ENCODE peak calls at places on chromosome 17, in seven cellular contexts. One of them, this sample, is unnamed. For H3K9me3, the result is how much of the 10 kb centered on the place peaks cover.

GRCh38 chr17:60355663-60356594 is 36.0 kb downstream of the USP32 start:
- ATAC-seq in IMR-90: no peak
- ATAC-seq in HepG2: peak
- ATAC-seq in right lobe of liver: peak
- ATAC-seq in upper lobe of left lung: peak
- ATAC-seq in A549: peak
- ATAC-seq in gastrocnemius medialis: no peak
- ATAC-seq in this sample: no peak

GRCh38 chr17:78343433-78344201 is 16.3 kb downstream of the SOCS3 start:
- ATAC-seq in IMR-90: no peak
- ATAC-seq in gastrocnemius medialis: no peak
- ATAC-seq in upper lobe of left lung: peak
- ATAC-seq in HepG2: no peak
- ATAC-seq in right lobe of liver: no peak
- ATAC-seq in A549: no peak
- ATAC-seq in this sample: no peak

GRCh38 chr17:81097134-81097942 is 62.4 kb downstream of the BAIAP2 start:
- ATAC-seq in A549: peak
- ATAC-seq in IMR-90: peak
- ATAC-seq in right lobe of liver: peak
- ATAC-seq in HepG2: peak
- ATAC-seq in gastrocnemius medialis: peak
- ATAC-seq in upper lobe of left lung: peak
- ATAC-seq in this sample: peak

GRCh38 chr17:75090871-75091854 is 3.4 kb downstream of the SLC16A5 start:
- ATAC-seq in A549: no peak
- ATAC-seq in HepG2: peak
- ATAC-seq in upper lobe of left lung: no peak
- ATAC-seq in right lobe of liver: peak
- ATAC-seq in gastrocnemius medialis: peak
- ATAC-seq in IMR-90: no peak
- ATAC-seq in this sample: no peak

GRCh38 chr17:77422104-77422782 is 281.5 kb downstream of the SEC14L1 start:
- ATAC-seq in HepG2: no peak
- ATAC-seq in IMR-90: no peak
- ATAC-seq in upper lobe of left lung: no peak
- ATAC-seq in gastrocnemius medialis: no peak
- ATAC-seq in A549: no peak
- ATAC-seq in right lobe of liver: no peak
- ATAC-seq in this sample: no peak

GRCh38 chr17:10754109-10754508 is 24.3 kb upstream of the TMEM220 start:
- ATAC-seq in right lobe of liver: no peak
- ATAC-seq in gastrocnemius medialis: no peak
- ATAC-seq in A549: peak
- ATAC-seq in upper lobe of left lung: no peak
- ATAC-seq in IMR-90: peak
- ATAC-seq in HepG2: no peak
- ATAC-seq in this sample: no peak

GRCh38 chr17:32396343-32396742 is 46.4 kb downstream of the ZNF207 start:
- ATAC-seq in HepG2: peak
- ATAC-seq in gastrocnemius medialis: no peak
- ATAC-seq in IMR-90: no peak
- ATAC-seq in upper lobe of left lung: no peak
- ATAC-seq in A549: peak
- ATAC-seq in right lobe of liver: peak
- ATAC-seq in this sample: no peak

GRCh38 chr17:20997711-20998570 is 44.9 kb downstream of the USP22 start:
- ATAC-seq in gastrocnemius medialis: no peak
- ATAC-seq in IMR-90: no peak
- ATAC-seq in HepG2: peak
- ATAC-seq in right lobe of liver: no peak
- ATAC-seq in upper lobe of left lung: no peak
- ATAC-seq in A549: peak
- ATAC-seq in this sample: no peak

GRCh38 chr17:75763613-75764416 is 1.2 kb downstream of the GALK1 start:
- ATAC-seq in gastrocnemius medialis: no peak
- ATAC-seq in upper lobe of left lung: no peak
- ATAC-seq in right lobe of liver: peak
- ATAC-seq in HepG2: peak
- ATAC-seq in A549: peak
- ATAC-seq in IMR-90: no peak
- ATAC-seq in this sample: no peak

GRCh38 chr17:68201425-68201785 is 46.4 kb upstream of the AMZ2 start:
- ATAC-seq in upper lobe of left lung: no peak
- ATAC-seq in HepG2: no peak
- ATAC-seq in right lobe of liver: no peak
- ATAC-seq in IMR-90: no peak
- ATAC-seq in A549: no peak
- ATAC-seq in gastrocnemius medialis: no peak
- ATAC-seq in this sample: no peak

GRCh38 chr17:2144701-2145100 is 89.8 kb downstream of the HIC1 start:
- ATAC-seq in right lobe of liver: no peak
- ATAC-seq in upper lobe of left lung: no peak
- ATAC-seq in A549: no peak
- ATAC-seq in gastrocnemius medialis: no peak
- ATAC-seq in IMR-90: no peak
- ATAC-seq in HepG2: no peak
- ATAC-seq in this sample: no peak

GRCh38 chr17:75704963-75705875 is 16.0 kb upstream of the ITGB4 start:
- ATAC-seq in upper lobe of left lung: no peak
- ATAC-seq in right lobe of liver: no peak
- ATAC-seq in IMR-90: no peak
- ATAC-seq in gastrocnemius medialis: no peak
- ATAC-seq in A549: no peak
- ATAC-seq in HepG2: no peak
- ATAC-seq in this sample: no peak

GRCh38 chr17:29740017-29740416 is 117.3 kb upstream of the CORO6 start:
- ATAC-seq in gastrocnemius medialis: peak
- ATAC-seq in right lobe of liver: peak
- ATAC-seq in IMR-90: no peak
- ATAC-seq in A549: no peak
- ATAC-seq in upper lobe of left lung: no peak
- ATAC-seq in HepG2: peak
- ATAC-seq in this sample: no peak

GRCh38 chr17:78390241-78391050 is 12.0 kb downstream of the PGS1 start:
- ATAC-seq in HepG2: peak
- ATAC-seq in right lobe of liver: peak
- ATAC-seq in upper lobe of left lung: no peak
- ATAC-seq in A549: peak
- ATAC-seq in IMR-90: peak
- ATAC-seq in gastrocnemius medialis: no peak
- ATAC-seq in this sample: peak

GRCh38 chr17:51422634-51423033 is 162.3 kb downstream of the UTP18 start:
- ATAC-seq in gastrocnemius medialis: no peak
- ATAC-seq in HepG2: no peak
- ATAC-seq in IMR-90: no peak
- ATAC-seq in upper lobe of left lung: no peak
- ATAC-seq in right lobe of liver: no peak
- ATAC-seq in A549: peak
- ATAC-seq in this sample: no peak

GRCh38 chr17:41522301-41523224 is 3.9 kb upstream of the KRT15 start:
- ATAC-seq in IMR-90: no peak
- ATAC-seq in gastrocnemius medialis: no peak
- ATAC-seq in A549: peak
- ATAC-seq in HepG2: no peak
- ATAC-seq in right lobe of liver: no peak
- ATAC-seq in upper lobe of left lung: peak
- ATAC-seq in this sample: no peak

GRCh38 chr17:46106966-46107644 is 86.1 kb downstream of the KANSL1 start:
- ATAC-seq in HepG2: no peak
- ATAC-seq in IMR-90: peak
- ATAC-seq in right lobe of liver: peak
- ATAC-seq in A549: no peak
- ATAC-seq in upper lobe of left lung: no peak
- ATAC-seq in gastrocnemius medialis: no peak
- ATAC-seq in this sample: no peak

GRCh38 chr17:48132375-48132774 is 24.8 kb downstream of the SNX11 start:
- ATAC-seq in upper lobe of left lung: no peak
- ATAC-seq in A549: no peak
- ATAC-seq in IMR-90: no peak
- ATAC-seq in right lobe of liver: peak
- ATAC-seq in gastrocnemius medialis: no peak
- ATAC-seq in HepG2: no peak
- ATAC-seq in this sample: peak

GRCh38 chr17:55612691-55613141 is 101.5 kb upstream of the SMIM36 start:
- ATAC-seq in A549: no peak
- ATAC-seq in gastrocnemius medialis: no peak
- ATAC-seq in upper lobe of left lung: no peak
- ATAC-seq in HepG2: no peak
- ATAC-seq in right lobe of liver: peak
- ATAC-seq in IMR-90: no peak
- ATAC-seq in this sample: no peak

GRCh38 chr17:652310-652709 is 62.3 kb downstream of the VPS53 start:
- ATAC-seq in gastrocnemius medialis: peak
- ATAC-seq in upper lobe of left lung: no peak
- ATAC-seq in HepG2: no peak
- ATAC-seq in A549: no peak
- ATAC-seq in IMR-90: no peak
- ATAC-seq in right lobe of liver: no peak
- ATAC-seq in this sample: peak

GRCh38 chr17:20086416-20087074 is 77.4 kb downstream of the SPECC1 start:
- ATAC-seq in upper lobe of left lung: no peak
- ATAC-seq in IMR-90: no peak
- ATAC-seq in gastrocnemius medialis: peak
- ATAC-seq in right lobe of liver: no peak
- ATAC-seq in HepG2: peak
- ATAC-seq in A549: peak
- ATAC-seq in this sample: peak

GRCh38 chr17:47915667-47916242 is 19.7 kb downstream of the SP2 start:
- ATAC-seq in HepG2: no peak
- ATAC-seq in IMR-90: no peak
- ATAC-seq in upper lobe of left lung: no peak
- ATAC-seq in right lobe of liver: no peak
- ATAC-seq in gastrocnemius medialis: no peak
- ATAC-seq in A549: no peak
- ATAC-seq in this sample: no peak

GRCh38 chr17:30831663-30832437 is at the start of gene ATAD5:
- ATAC-seq in A549: peak
- ATAC-seq in HepG2: peak
- ATAC-seq in right lobe of liver: peak
- ATAC-seq in IMR-90: peak
- ATAC-seq in upper lobe of left lung: peak
- ATAC-seq in gastrocnemius medialis: peak
- ATAC-seq in this sample: peak
- TF ChIP-seq POLR2A in A549: peak
- TF ChIP-seq POLR2A in HepG2: peak
- TF ChIP-seq POLR2A in right lobe of liver: no peak
- TF ChIP-seq POLR2A in IMR-90: no peak
- TF ChIP-seq POLR2A in upper lobe of left lung: peak
- TF ChIP-seq POLR2A in gastrocnemius medialis: no peak
- TF ChIP-seq POLR2A in this sample: no peak

GRCh38 chr17:56935461-56935860 is 21.6 kb upstream of the TRIM25 start:
- ATAC-seq in IMR-90: no peak
- ATAC-seq in HepG2: peak
- ATAC-seq in upper lobe of left lung: peak
- ATAC-seq in A549: no peak
- ATAC-seq in right lobe of liver: no peak
- ATAC-seq in gastrocnemius medialis: no peak
- ATAC-seq in this sample: no peak
- H3K9me3 ChIP-seq in IMR-90: under half
- H3K9me3 ChIP-seq in HepG2: under half
- H3K9me3 ChIP-seq in upper lobe of left lung: under half
- H3K9me3 ChIP-seq in A549: under half
- H3K9me3 ChIP-seq in right lobe of liver: under half
- H3K9me3 ChIP-seq in gastrocnemius medialis: under half
- H3K9me3 ChIP-seq in this sample: under half

DNA sequence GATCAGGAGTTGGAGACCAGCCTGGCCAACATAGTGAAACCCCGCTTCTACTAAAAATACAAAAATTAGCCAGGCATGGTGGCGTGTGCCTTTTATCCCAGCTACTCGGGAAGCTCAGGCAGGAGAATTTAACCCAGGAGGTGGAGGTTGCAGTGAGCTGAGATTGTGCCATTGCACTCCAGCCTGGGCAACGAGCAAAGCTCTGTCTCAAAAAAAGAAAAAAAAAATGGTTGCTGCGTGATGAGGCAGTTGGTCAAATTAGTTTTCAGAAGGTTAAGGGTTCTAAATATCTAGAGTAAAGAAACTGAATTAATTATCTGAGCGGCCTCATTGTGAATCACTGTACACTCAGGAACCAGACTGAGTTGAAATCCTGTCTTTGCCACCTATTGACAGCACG is 3.5 kb upstream of the CD68 start:
- ATAC-seq in A549: no peak
- ATAC-seq in right lobe of liver: no peak
- ATAC-seq in upper lobe of left lung: no peak
- ATAC-seq in gastrocnemius medialis: no peak
- ATAC-seq in IMR-90: no peak
- ATAC-seq in HepG2: no peak
- ATAC-seq in this sample: no peak
- TF ChIP-seq POLR2A in A549: no peak
- TF ChIP-seq POLR2A in right lobe of liver: no peak
- TF ChIP-seq POLR2A in upper lobe of left lung: no peak
- TF ChIP-seq POLR2A in gastrocnemius medialis: no peak
- TF ChIP-seq POLR2A in IMR-90: no peak
- TF ChIP-seq POLR2A in HepG2: no peak
- TF ChIP-seq POLR2A in this sample: no peak

DNA sequence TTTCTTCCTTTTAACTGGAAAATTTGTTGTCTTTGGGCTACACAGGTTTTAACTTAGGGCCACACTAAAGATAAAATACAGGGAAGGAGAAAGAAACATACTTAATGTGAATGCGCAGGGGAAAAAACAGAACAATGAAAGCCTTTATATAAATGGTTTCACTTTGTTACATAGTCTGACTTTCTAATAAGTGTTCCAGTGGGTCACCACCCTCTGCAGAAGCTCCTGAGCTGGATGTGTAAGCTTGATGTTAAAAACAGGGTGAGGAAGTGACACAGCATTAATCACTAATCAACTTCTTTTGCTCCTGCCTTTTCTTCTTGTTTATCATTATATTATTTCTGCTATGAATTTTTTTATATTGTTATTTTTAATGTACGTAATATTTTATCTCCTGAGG is 445.6 kb upstream of the CA10 start:
- ATAC-seq in gastrocnemius medialis: no peak
- ATAC-seq in IMR-90: no peak
- ATAC-seq in HepG2: no peak
- ATAC-seq in right lobe of liver: no peak
- ATAC-seq in upper lobe of left lung: no peak
- ATAC-seq in A549: no peak
- ATAC-seq in this sample: no peak
- H3K9me3 ChIP-seq in gastrocnemius medialis: under half
- H3K9me3 ChIP-seq in IMR-90: under half
- H3K9me3 ChIP-seq in HepG2: half or more
- H3K9me3 ChIP-seq in right lobe of liver: under half
- H3K9me3 ChIP-seq in upper lobe of left lung: under half
- H3K9me3 ChIP-seq in A549: under half
- H3K9me3 ChIP-seq in this sample: under half